ENCODE peak calls at places on chromosomes 3 and 15, in six cellular contexts. One of them, this sample, is unnamed.

GRCh38 chr3:132972333-132972732 is 65.9 kb upstream of the TMEM108 start:
- DNase-seq in psoas muscle: no peak
- DNase-seq in left cardiac atrium: no peak
- DNase-seq in choroid plexus epithelial cell: peak
- DNase-seq in NAMALWA: no peak
- DNase-seq in EL: peak
- DNase-seq in this sample: no peak

GRCh38 chr3:73530030-73530411 is 94.7 kb downstream of the PDZRN3 start:
- DNase-seq in EL: peak
- DNase-seq in left cardiac atrium: no peak
- DNase-seq in choroid plexus epithelial cell: peak
- DNase-seq in psoas muscle: no peak
- DNase-seq in NAMALWA: no peak
- DNase-seq in this sample: no peak

GRCh38 chr15:77295446-77295845 is 124.5 kb downstream of the PEAK1 start:
- DNase-seq in EL: peak
- DNase-seq in choroid plexus epithelial cell: peak
- DNase-seq in NAMALWA: no peak
- DNase-seq in left cardiac atrium: no peak
- DNase-seq in psoas muscle: no peak
- DNase-seq in this sample: no peak

GRCh38 chr15:40815042-40815678 is 7.9 kb upstream of the DNAJC17 start:
- DNase-seq in EL: no peak
- DNase-seq in left cardiac atrium: peak
- DNase-seq in NAMALWA: no peak
- DNase-seq in psoas muscle: peak
- DNase-seq in choroid plexus epithelial cell: peak
- DNase-seq in this sample: no peak

GRCh38 chr15:37208475-37209363 is 108.4 kb upstream of the MEIS2 start:
- DNase-seq in NAMALWA: no peak
- DNase-seq in left cardiac atrium: no peak
- DNase-seq in EL: no peak
- DNase-seq in psoas muscle: no peak
- DNase-seq in choroid plexus epithelial cell: no peak
- DNase-seq in this sample: no peak

GRCh38 chr3:73745429-73746247 is 120.9 kb upstream of the PDZRN3 start:
- DNase-seq in EL: no peak
- DNase-seq in NAMALWA: no peak
- DNase-seq in choroid plexus epithelial cell: no peak
- DNase-seq in left cardiac atrium: no peak
- DNase-seq in psoas muscle: peak
- DNase-seq in this sample: no peak

GRCh38 chr3:127081001-127081720 is 98.2 kb downstream of the PLXNA1 start:
- DNase-seq in EL: no peak
- DNase-seq in NAMALWA: no peak
- DNase-seq in psoas muscle: peak
- DNase-seq in choroid plexus epithelial cell: no peak
- DNase-seq in left cardiac atrium: no peak
- DNase-seq in this sample: no peak

GRCh38 chr3:191762323-191762960 is 301.5 kb downstream of the PYDC2 start:
- DNase-seq in NAMALWA: no peak
- DNase-seq in left cardiac atrium: no peak
- DNase-seq in choroid plexus epithelial cell: peak
- DNase-seq in EL: peak
- DNase-seq in psoas muscle: no peak
- DNase-seq in this sample: no peak

GRCh38 chr3:188367741-188368140 is 213.8 kb downstream of the LPP start:
- DNase-seq in EL: no peak
- DNase-seq in left cardiac atrium: no peak
- DNase-seq in choroid plexus epithelial cell: no peak
- DNase-seq in NAMALWA: no peak
- DNase-seq in psoas muscle: no peak
- DNase-seq in this sample: no peak

GRCh38 chr3:66302288-66302687 is 81.5 kb downstream of the SLC25A26 start:
- DNase-seq in choroid plexus epithelial cell: no peak
- DNase-seq in left cardiac atrium: no peak
- DNase-seq in NAMALWA: peak
- DNase-seq in psoas muscle: no peak
- DNase-seq in EL: no peak
- DNase-seq in this sample: no peak

GRCh38 chr3:53170325-53171108 is 9.5 kb downstream of the PRKCD start:
- DNase-seq in EL: no peak
- DNase-seq in left cardiac atrium: no peak
- DNase-seq in NAMALWA: no peak
- DNase-seq in choroid plexus epithelial cell: peak
- DNase-seq in psoas muscle: no peak
- DNase-seq in this sample: no peak

GRCh38 chr3:71658131-71658530 is 67.1 kb downstream of the EIF4E3 start:
- DNase-seq in EL: peak
- DNase-seq in left cardiac atrium: peak
- DNase-seq in psoas muscle: peak
- DNase-seq in NAMALWA: no peak
- DNase-seq in choroid plexus epithelial cell: peak
- DNase-seq in this sample: no peak

This sample was measured in WTC11.